ENCODE peak calls at places on chromosomes 1 and 21, in nine cellular contexts. One of them, this sample, is unnamed.

GRCh38 chr1:70840260-70840953 is 207.2 kb downstream of the PTGER3 start:
- DNase-seq in stimulated activated CD8-positive, alpha-beta memory T cell treated with anti-CD3 and anti-CD28 coated beads, Interleukin-12 subunit alpha, Interleukin-12 subunit beta, amount 100 ng/mL, for 4 hours: no peak
- DNase-seq in neural crest cell: no peak
- DNase-seq in tibial nerve: no peak
- DNase-seq in PC-3: no peak
- DNase-seq in T-helper 1 cell: no peak
- DNase-seq in occipital lobe: no peak
- DNase-seq in activated CD4-positive, CD25-positive, alpha-beta regulatory T cell treated with anti-CD3 and anti-CD28 coated beads, Interleukin-2, amount 50 U/mL, for 16 hours: no peak
- DNase-seq in WTC11: no peak
- DNase-seq in this sample: no peak

GRCh38 chr1:12056331-12056841 is 6.7 kb upstream of the TNFRSF8 start:
- DNase-seq in stimulated activated CD8-positive, alpha-beta memory T cell treated with anti-CD3 and anti-CD28 coated beads, Interleukin-12 subunit alpha, Interleukin-12 subunit beta, amount 100 ng/mL, for 4 hours: no peak
- DNase-seq in neural crest cell: no peak
- DNase-seq in tibial nerve: no peak
- DNase-seq in PC-3: peak
- DNase-seq in T-helper 1 cell: peak
- DNase-seq in occipital lobe: no peak
- DNase-seq in activated CD4-positive, CD25-positive, alpha-beta regulatory T cell treated with anti-CD3 and anti-CD28 coated beads, Interleukin-2, amount 50 U/mL, for 16 hours: no peak
- DNase-seq in WTC11: no peak
- DNase-seq in this sample: no peak

GRCh38 chr1:116402333-116402732 is 29.3 kb downstream of the ATP1A1 start:
- DNase-seq in stimulated activated CD8-positive, alpha-beta memory T cell treated with anti-CD3 and anti-CD28 coated beads, Interleukin-12 subunit alpha, Interleukin-12 subunit beta, amount 100 ng/mL, for 4 hours: no peak
- DNase-seq in neural crest cell: no peak
- DNase-seq in tibial nerve: no peak
- DNase-seq in PC-3: no peak
- DNase-seq in T-helper 1 cell: no peak
- DNase-seq in occipital lobe: no peak
- DNase-seq in activated CD4-positive, CD25-positive, alpha-beta regulatory T cell treated with anti-CD3 and anti-CD28 coated beads, Interleukin-2, amount 50 U/mL, for 16 hours: no peak
- DNase-seq in WTC11: no peak
- DNase-seq in this sample: no peak

GRCh38 chr1:246169486-246169885 is 337.6 kb downstream of the SMYD3 start:
- DNase-seq in stimulated activated CD8-positive, alpha-beta memory T cell treated with anti-CD3 and anti-CD28 coated beads, Interleukin-12 subunit alpha, Interleukin-12 subunit beta, amount 100 ng/mL, for 4 hours: no peak
- DNase-seq in neural crest cell: no peak
- DNase-seq in tibial nerve: no peak
- DNase-seq in PC-3: no peak
- DNase-seq in T-helper 1 cell: no peak
- DNase-seq in occipital lobe: no peak
- DNase-seq in activated CD4-positive, CD25-positive, alpha-beta regulatory T cell treated with anti-CD3 and anti-CD28 coated beads, Interleukin-2, amount 50 U/mL, for 16 hours: no peak
- DNase-seq in WTC11: no peak
- DNase-seq in this sample: no peak

GRCh38 chr1:43552813-43553212 is 22.1 kb downstream of the PTPRF start:
- DNase-seq in stimulated activated CD8-positive, alpha-beta memory T cell treated with anti-CD3 and anti-CD28 coated beads, Interleukin-12 subunit alpha, Interleukin-12 subunit beta, amount 100 ng/mL, for 4 hours: no peak
- DNase-seq in neural crest cell: no peak
- DNase-seq in tibial nerve: no peak
- DNase-seq in PC-3: no peak
- DNase-seq in T-helper 1 cell: no peak
- DNase-seq in occipital lobe: peak
- DNase-seq in activated CD4-positive, CD25-positive, alpha-beta regulatory T cell treated with anti-CD3 and anti-CD28 coated beads, Interleukin-2, amount 50 U/mL, for 16 hours: no peak
- DNase-seq in WTC11: no peak
- DNase-seq in this sample: no peak

GRCh38 chr21:24456358-24456757 is 1150.9 kb downstream of the MRPL39 start:
- DNase-seq in stimulated activated CD8-positive, alpha-beta memory T cell treated with anti-CD3 and anti-CD28 coated beads, Interleukin-12 subunit alpha, Interleukin-12 subunit beta, amount 100 ng/mL, for 4 hours: no peak
- DNase-seq in neural crest cell: no peak
- DNase-seq in tibial nerve: no peak
- DNase-seq in PC-3: no peak
- DNase-seq in T-helper 1 cell: no peak
- DNase-seq in occipital lobe: no peak
- DNase-seq in activated CD4-positive, CD25-positive, alpha-beta regulatory T cell treated with anti-CD3 and anti-CD28 coated beads, Interleukin-2, amount 50 U/mL, for 16 hours: no peak
- DNase-seq in WTC11: no peak
- DNase-seq in this sample: no peak

GRCh38 chr1:5329068-5329739 is 663.0 kb downstream of the NPHP4 start:
- DNase-seq in stimulated activated CD8-positive, alpha-beta memory T cell treated with anti-CD3 and anti-CD28 coated beads, Interleukin-12 subunit alpha, Interleukin-12 subunit beta, amount 100 ng/mL, for 4 hours: no peak
- DNase-seq in neural crest cell: no peak
- DNase-seq in tibial nerve: no peak
- DNase-seq in PC-3: no peak
- DNase-seq in T-helper 1 cell: peak
- DNase-seq in occipital lobe: no peak
- DNase-seq in activated CD4-positive, CD25-positive, alpha-beta regulatory T cell treated with anti-CD3 and anti-CD28 coated beads, Interleukin-2, amount 50 U/mL, for 16 hours: no peak
- DNase-seq in WTC11: no peak
- DNase-seq in this sample: no peak

GRCh38 chr1:32240140-32240951 is 6.7 kb upstream of the FAM167B start:
- DNase-seq in stimulated activated CD8-positive, alpha-beta memory T cell treated with anti-CD3 and anti-CD28 coated beads, Interleukin-12 subunit alpha, Interleukin-12 subunit beta, amount 100 ng/mL, for 4 hours: peak
- DNase-seq in neural crest cell: peak
- DNase-seq in tibial nerve: peak
- DNase-seq in PC-3: peak
- DNase-seq in T-helper 1 cell: peak
- DNase-seq in occipital lobe: peak
- DNase-seq in activated CD4-positive, CD25-positive, alpha-beta regulatory T cell treated with anti-CD3 and anti-CD28 coated beads, Interleukin-2, amount 50 U/mL, for 16 hours: peak
- DNase-seq in WTC11: peak
- DNase-seq in this sample: peak

GRCh38 chr1:64246294-64246917 is 43.0 kb downstream of the UBE2U start:
- DNase-seq in stimulated activated CD8-positive, alpha-beta memory T cell treated with anti-CD3 and anti-CD28 coated beads, Interleukin-12 subunit alpha, Interleukin-12 subunit beta, amount 100 ng/mL, for 4 hours: no peak
- DNase-seq in neural crest cell: no peak
- DNase-seq in tibial nerve: no peak
- DNase-seq in PC-3: peak
- DNase-seq in T-helper 1 cell: peak
- DNase-seq in occipital lobe: no peak
- DNase-seq in activated CD4-positive, CD25-positive, alpha-beta regulatory T cell treated with anti-CD3 and anti-CD28 coated beads, Interleukin-2, amount 50 U/mL, for 16 hours: no peak
- DNase-seq in WTC11: no peak
- DNase-seq in this sample: no peak

GRCh38 chr1:66251521-66251920 is 282.4 kb upstream of the SGIP1 start:
- DNase-seq in stimulated activated CD8-positive, alpha-beta memory T cell treated with anti-CD3 and anti-CD28 coated beads, Interleukin-12 subunit alpha, Interleukin-12 subunit beta, amount 100 ng/mL, for 4 hours: no peak
- DNase-seq in neural crest cell: no peak
- DNase-seq in tibial nerve: no peak
- DNase-seq in PC-3: no peak
- DNase-seq in T-helper 1 cell: peak
- DNase-seq in occipital lobe: no peak
- DNase-seq in activated CD4-positive, CD25-positive, alpha-beta regulatory T cell treated with anti-CD3 and anti-CD28 coated beads, Interleukin-2, amount 50 U/mL, for 16 hours: no peak
- DNase-seq in WTC11: peak
- DNase-seq in this sample: no peak

GRCh38 chr1:221117548-221117951 is 238.3 kb downstream of the HLX start:
- DNase-seq in stimulated activated CD8-positive, alpha-beta memory T cell treated with anti-CD3 and anti-CD28 coated beads, Interleukin-12 subunit alpha, Interleukin-12 subunit beta, amount 100 ng/mL, for 4 hours: no peak
- DNase-seq in neural crest cell: no peak
- DNase-seq in tibial nerve: peak
- DNase-seq in PC-3: peak
- DNase-seq in T-helper 1 cell: no peak
- DNase-seq in occipital lobe: no peak
- DNase-seq in activated CD4-positive, CD25-positive, alpha-beta regulatory T cell treated with anti-CD3 and anti-CD28 coated beads, Interleukin-2, amount 50 U/mL, for 16 hours: no peak
- DNase-seq in WTC11: no peak
- DNase-seq in this sample: no peak

GRCh38 chr1:229886636-229887035 is 180.4 kb upstream of the GALNT2 start:
- DNase-seq in stimulated activated CD8-positive, alpha-beta memory T cell treated with anti-CD3 and anti-CD28 coated beads, Interleukin-12 subunit alpha, Interleukin-12 subunit beta, amount 100 ng/mL, for 4 hours: no peak
- DNase-seq in neural crest cell: no peak
- DNase-seq in tibial nerve: peak
- DNase-seq in PC-3: no peak
- DNase-seq in T-helper 1 cell: no peak
- DNase-seq in occipital lobe: no peak
- DNase-seq in activated CD4-positive, CD25-positive, alpha-beta regulatory T cell treated with anti-CD3 and anti-CD28 coated beads, Interleukin-2, amount 50 U/mL, for 16 hours: no peak
- DNase-seq in WTC11: no peak
- DNase-seq in this sample: no peak

GRCh38 chr1:60952566-60953215 is 129.7 kb upstream of the NFIA start:
- DNase-seq in stimulated activated CD8-positive, alpha-beta memory T cell treated with anti-CD3 and anti-CD28 coated beads, Interleukin-12 subunit alpha, Interleukin-12 subunit beta, amount 100 ng/mL, for 4 hours: no peak
- DNase-seq in neural crest cell: no peak
- DNase-seq in tibial nerve: no peak
- DNase-seq in PC-3: no peak
- DNase-seq in T-helper 1 cell: no peak
- DNase-seq in occipital lobe: no peak
- DNase-seq in activated CD4-positive, CD25-positive, alpha-beta regulatory T cell treated with anti-CD3 and anti-CD28 coated beads, Interleukin-2, amount 50 U/mL, for 16 hours: no peak
- DNase-seq in WTC11: no peak
- DNase-seq in this sample: no peak

GRCh38 chr1:63843010-63843409 is 69.2 kb downstream of the ROR1 start:
- DNase-seq in stimulated activated CD8-positive, alpha-beta memory T cell treated with anti-CD3 and anti-CD28 coated beads, Interleukin-12 subunit alpha, Interleukin-12 subunit beta, amount 100 ng/mL, for 4 hours: no peak
- DNase-seq in neural crest cell: no peak
- DNase-seq in tibial nerve: no peak
- DNase-seq in PC-3: no peak
- DNase-seq in T-helper 1 cell: no peak
- DNase-seq in occipital lobe: no peak
- DNase-seq in activated CD4-positive, CD25-positive, alpha-beta regulatory T cell treated with anti-CD3 and anti-CD28 coated beads, Interleukin-2, amount 50 U/mL, for 16 hours: no peak
- DNase-seq in WTC11: no peak
- DNase-seq in this sample: no peak

GRCh38 chr1:1529321-1529720 is 11.1 kb downstream of the TMEM240 start:
- DNase-seq in stimulated activated CD8-positive, alpha-beta memory T cell treated with anti-CD3 and anti-CD28 coated beads, Interleukin-12 subunit alpha, Interleukin-12 subunit beta, amount 100 ng/mL, for 4 hours: no peak
- DNase-seq in neural crest cell: no peak
- DNase-seq in tibial nerve: no peak
- DNase-seq in PC-3: no peak
- DNase-seq in T-helper 1 cell: no peak
- DNase-seq in occipital lobe: no peak
- DNase-seq in activated CD4-positive, CD25-positive, alpha-beta regulatory T cell treated with anti-CD3 and anti-CD28 coated beads, Interleukin-2, amount 50 U/mL, for 16 hours: no peak
- DNase-seq in WTC11: no peak
- DNase-seq in this sample: no peak

GRCh38 chr1:220153147-220153546 is 59.2 kb downstream of the IARS2 start:
- DNase-seq in stimulated activated CD8-positive, alpha-beta memory T cell treated with anti-CD3 and anti-CD28 coated beads, Interleukin-12 subunit alpha, Interleukin-12 subunit beta, amount 100 ng/mL, for 4 hours: no peak
- DNase-seq in neural crest cell: no peak
- DNase-seq in tibial nerve: no peak
- DNase-seq in PC-3: no peak
- DNase-seq in T-helper 1 cell: no peak
- DNase-seq in occipital lobe: no peak
- DNase-seq in activated CD4-positive, CD25-positive, alpha-beta regulatory T cell treated with anti-CD3 and anti-CD28 coated beads, Interleukin-2, amount 50 U/mL, for 16 hours: no peak
- DNase-seq in WTC11: no peak
- DNase-seq in this sample: no peak

GRCh38 chr1:33348194-33348593 is 27.3 kb upstream of the A3GALT2 start:
- DNase-seq in stimulated activated CD8-positive, alpha-beta memory T cell treated with anti-CD3 and anti-CD28 coated beads, Interleukin-12 subunit alpha, Interleukin-12 subunit beta, amount 100 ng/mL, for 4 hours: no peak
- DNase-seq in neural crest cell: no peak
- DNase-seq in tibial nerve: no peak
- DNase-seq in PC-3: peak
- DNase-seq in T-helper 1 cell: no peak
- DNase-seq in occipital lobe: no peak
- DNase-seq in activated CD4-positive, CD25-positive, alpha-beta regulatory T cell treated with anti-CD3 and anti-CD28 coated beads, Interleukin-2, amount 50 U/mL, for 16 hours: no peak
- DNase-seq in WTC11: no peak
- DNase-seq in this sample: no peak

GRCh38 chr21:30680586-30680985 is 37.9 kb downstream of the KRTAP20-3 start:
- DNase-seq in stimulated activated CD8-positive, alpha-beta memory T cell treated with anti-CD3 and anti-CD28 coated beads, Interleukin-12 subunit alpha, Interleukin-12 subunit beta, amount 100 ng/mL, for 4 hours: no peak
- DNase-seq in neural crest cell: no peak
- DNase-seq in tibial nerve: no peak
- DNase-seq in PC-3: no peak
- DNase-seq in T-helper 1 cell: no peak
- DNase-seq in occipital lobe: no peak
- DNase-seq in activated CD4-positive, CD25-positive, alpha-beta regulatory T cell treated with anti-CD3 and anti-CD28 coated beads, Interleukin-2, amount 50 U/mL, for 16 hours: no peak
- DNase-seq in WTC11: no peak
- DNase-seq in this sample: no peak

GRCh38 chr1:28046716-28047115 is 41.7 kb downstream of the EYA3 start:
- DNase-seq in stimulated activated CD8-positive, alpha-beta memory T cell treated with anti-CD3 and anti-CD28 coated beads, Interleukin-12 subunit alpha, Interleukin-12 subunit beta, amount 100 ng/mL, for 4 hours: no peak
- DNase-seq in neural crest cell: no peak
- DNase-seq in tibial nerve: no peak
- DNase-seq in PC-3: no peak
- DNase-seq in T-helper 1 cell: no peak
- DNase-seq in occipital lobe: no peak
- DNase-seq in activated CD4-positive, CD25-positive, alpha-beta regulatory T cell treated with anti-CD3 and anti-CD28 coated beads, Interleukin-2, amount 50 U/mL, for 16 hours: no peak
- DNase-seq in WTC11: no peak
- DNase-seq in this sample: no peak

GRCh38 chr1:160192234-160192633 is 1.9 kb downstream of the CASQ1 start:
- DNase-seq in stimulated activated CD8-positive, alpha-beta memory T cell treated with anti-CD3 and anti-CD28 coated beads, Interleukin-12 subunit alpha, Interleukin-12 subunit beta, amount 100 ng/mL, for 4 hours: no peak
- DNase-seq in neural crest cell: no peak
- DNase-seq in tibial nerve: no peak
- DNase-seq in PC-3: no peak
- DNase-seq in T-helper 1 cell: no peak
- DNase-seq in occipital lobe: no peak
- DNase-seq in activated CD4-positive, CD25-positive, alpha-beta regulatory T cell treated with anti-CD3 and anti-CD28 coated beads, Interleukin-2, amount 50 U/mL, for 16 hours: no peak
- DNase-seq in WTC11: no peak
- DNase-seq in this sample: no peak

GRCh38 chr1:217953922-217954321 is 322.8 kb downstream of the SPATA17 start:
- DNase-seq in stimulated activated CD8-positive, alpha-beta memory T cell treated with anti-CD3 and anti-CD28 coated beads, Interleukin-12 subunit alpha, Interleukin-12 subunit beta, amount 100 ng/mL, for 4 hours: no peak
- DNase-seq in neural crest cell: no peak
- DNase-seq in tibial nerve: no peak
- DNase-seq in PC-3: peak
- DNase-seq in T-helper 1 cell: no peak
- DNase-seq in occipital lobe: no peak
- DNase-seq in activated CD4-positive, CD25-positive, alpha-beta regulatory T cell treated with anti-CD3 and anti-CD28 coated beads, Interleukin-2, amount 50 U/mL, for 16 hours: no peak
- DNase-seq in WTC11: no peak
- DNase-seq in this sample: no peak